ENCODE peak calls at places on chromosomes 16 and 17, in eight cellular contexts. T is PC-9; V is cardiac muscle cell; D is CD8-positive, alpha-beta memory T cell; N is thoracic aorta; H is retinal pigment epithelial cell; W is fibroblast of mammary gland; A is right cardiac atrium. Y is an unnamed sample.

GRCh38 chr17:29143894-29144293 is 36.3 kb downstream of the MYO18A start:
- DNase-seq in T (peak), V (peak), H (no peak), A (peak), N (no peak), W (no peak), D (no peak), Y (peak)

GRCh38 chr16:3021449-3022207 is 1.5 kb downstream of the TNFRSF12A start:
- DNase-seq in A (peak), V (peak), T (peak), W (peak), H (peak), N (peak), D (peak), Y (peak)

GRCh38 chr17:79055197-79055596 is 19.4 kb upstream of the ENGASE start:
- DNase-seq in A (no peak), V (no peak), D (no peak), N (no peak), W (no peak), T (no peak), H (no peak), Y (no peak)

GRCh38 chr16:22077700-22078313 is 14.5 kb upstream of the VWA3A start:
- DNase-seq in T (peak), A (peak), N (no peak), H (no peak), D (peak), W (peak), V (peak), Y (peak)

GRCh38 chr16:84754353-84754856 is 54.6 kb downstream of the USP10 start:
- DNase-seq in N (peak), A (no peak), T (peak), H (no peak), V (peak), W (peak), D (peak), Y (peak)

GRCh38 chr16:76784530-76784929 is 406.5 kb upstream of the MON1B start:
- DNase-seq in D (no peak), A (no peak), N (no peak), H (no peak), T (no peak), V (no peak), W (no peak), Y (no peak)

GRCh38 chr16:68781784-68782183 is 44.7 kb downstream of the CDH1 start:
- DNase-seq in W (no peak), N (no peak), A (no peak), T (no peak), H (no peak), D (no peak), V (no peak), Y (no peak)

GRCh38 chr17:65797809-65798208 is 236.4 kb upstream of the AXIN2 start:
- DNase-seq in V (peak), W (peak), A (no peak), H (no peak), N (no peak), D (no peak), T (no peak), Y (peak)

GRCh38 chr17:77372444-77373297 is 231.9 kb downstream of the SEC14L1 start:
- DNase-seq in H (no peak), D (peak), A (peak), N (no peak), W (peak), T (no peak), V (peak), Y (peak)
- H3K4me3 ChIP-seq in H (peak), D (peak), A (peak), N (peak), W (peak), T (no peak), V (peak), Y (peak)

DNA sequence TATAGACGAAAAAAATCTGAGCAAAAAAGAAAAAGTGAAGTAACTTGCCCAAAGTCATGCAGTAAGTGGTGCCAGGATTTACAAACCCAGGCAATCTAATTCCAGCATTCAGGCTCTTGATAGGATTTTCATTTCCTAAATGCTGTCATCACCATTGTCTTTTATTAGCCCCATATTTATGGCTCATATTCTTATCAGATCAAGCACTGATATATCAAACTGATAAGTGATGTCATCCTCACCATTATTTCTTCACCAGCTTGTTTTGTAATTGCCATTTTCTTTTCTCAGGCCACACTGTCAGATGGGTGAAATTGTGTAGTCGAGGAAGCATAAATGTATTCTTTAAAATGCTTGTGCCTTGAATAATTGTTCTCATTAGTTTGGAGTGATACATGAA is 1.3 kb downstream of the RAD51C start:
- DNase-seq in V (no peak), T (no peak), A (no peak), W (no peak), D (no peak), H (no peak), N (no peak), Y (no peak)
- H3K4me3 ChIP-seq in V (no peak), T (peak), A (no peak), W (peak), D (no peak), H (no peak), N (no peak), Y (peak)

GRCh38 chr17:50209133-50209471 is 7.7 kb upstream of the COL1A1 start:
- DNase-seq in H (no peak), D (no peak), N (no peak), V (no peak), W (no peak), A (no peak), T (no peak), Y (no peak)

GRCh38 chr17:50209472-50210248 is 8.2 kb upstream of the COL1A1 start:
- DNase-seq in A (peak), W (peak), T (no peak), V (peak), N (peak), H (peak), D (no peak), Y (peak)

GRCh38 chr17:50211249-50212120 is 10.1 kb upstream of the COL1A1 start:
- DNase-seq in A (no peak), W (peak), T (no peak), N (no peak), H (no peak), D (no peak), V (no peak), Y (no peak)

GRCh38 chr17:50212121-50212843 is 10.9 kb upstream of the COL1A1 start:
- DNase-seq in H (peak), W (peak), V (no peak), A (no peak), N (no peak), D (no peak), T (no peak), Y (no peak)

GRCh38 chr17:50210249-50211225 is 9.1 kb upstream of the COL1A1 start:
- DNase-seq in V (peak), A (peak), D (no peak), W (peak), H (peak), N (peak), T (no peak), Y (peak)
- H3K4me3 ChIP-seq in V (no peak), A (no peak), D (no peak), W (peak), H (no peak), N (peak), T (no peak), Y (peak)

DNA sequence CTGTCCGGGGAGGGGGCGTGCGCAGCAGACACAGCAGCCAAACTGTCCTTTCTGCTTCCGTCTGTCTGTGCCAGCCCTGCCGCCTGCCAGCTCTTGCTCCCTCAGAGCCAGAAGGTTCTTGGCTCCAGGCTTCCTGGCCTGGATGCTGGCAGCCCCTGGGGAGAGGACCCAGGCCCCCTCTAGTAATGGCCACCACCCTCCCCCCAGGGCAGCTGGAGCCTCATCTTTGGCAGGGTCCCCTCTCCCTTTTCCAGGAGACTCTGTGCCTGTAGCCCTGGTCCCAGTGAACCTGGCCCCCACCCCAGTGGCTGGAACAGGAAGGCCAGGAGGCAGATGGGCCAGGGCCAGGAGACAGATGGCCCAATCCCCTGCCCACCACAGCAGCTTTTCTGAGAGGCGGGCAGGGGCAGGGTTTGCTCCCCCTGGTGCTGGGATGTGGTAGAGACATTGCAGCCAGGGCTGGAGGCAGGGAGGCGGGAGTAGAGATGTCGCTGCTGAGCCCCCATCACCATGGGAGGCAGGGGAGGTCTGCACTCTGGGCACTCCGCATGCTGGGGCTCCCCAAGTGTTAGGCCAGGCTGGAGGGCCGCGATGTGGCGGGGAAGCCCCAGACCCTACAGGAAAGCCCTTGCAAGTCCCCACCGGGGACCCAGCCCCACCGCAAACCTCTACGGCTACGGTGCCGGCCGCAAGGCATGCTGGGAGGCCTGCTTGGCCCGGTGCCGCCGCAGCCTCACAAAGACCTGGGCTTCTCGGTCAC is 16.7 kb downstream of the UNC13D start:
- DNase-seq in T (no peak), W (peak), D (peak), V (peak), H (no peak), N (no peak), A (peak), Y (peak)
- H3K4me3 ChIP-seq in T (no peak), W (peak), D (peak), V (no peak), H (no peak), N (peak), A (no peak), Y (peak)

GRCh38 chr16:30985401-30986128 is 558 bp downstream of the HSD3B7 start:
- DNase-seq in H (peak), V (peak), D (no peak), N (no peak), A (peak), W (peak), T (peak), Y (peak)

GRCh38 chr16:30983289-30983889 is 1.6 kb upstream of the HSD3B7 start:
- DNase-seq in D (no peak), V (no peak), A (no peak), T (peak), H (no peak), N (no peak), W (no peak), Y (no peak)

GRCh38 chr16:30986129-30986991 is 1.4 kb downstream of the HSD3B7 start:
- DNase-seq in D (no peak), V (no peak), A (no peak), T (peak), W (no peak), N (no peak), H (no peak), Y (no peak)

GRCh38 chr16:30983898-30984610 is 953 bp upstream of the HSD3B7 start:
- DNase-seq in W (no peak), V (no peak), D (no peak), H (no peak), A (no peak), T (peak), N (no peak), Y (no peak)

GRCh38 chr16:30984669-30985400 is at the start of gene HSD3B7:
- DNase-seq in T (peak), A (peak), H (no peak), V (peak), N (peak), D (peak), W (peak), Y (peak)
- H3K4me3 ChIP-seq in T (peak), A (peak), H (peak), V (no peak), N (peak), D (no peak), W (peak), Y (no peak)

GRCh38 chr17:76940293-76940692 is 72.1 kb downstream of the MGAT5B start:
- DNase-seq in D (no peak), W (no peak), T (no peak), N (no peak), H (no peak), A (no peak), V (no peak), Y (no peak)

GRCh38 chr17:76935331-76935730 is 67.1 kb downstream of the MGAT5B start:
- DNase-seq in V (no peak), T (no peak), W (peak), H (no peak), D (no peak), A (no peak), N (no peak), Y (no peak)

GRCh38 chr17:76934561-76935320 is 66.5 kb downstream of the MGAT5B start:
- DNase-seq in V (no peak), A (no peak), W (no peak), D (no peak), H (no peak), N (no peak), T (no peak), Y (peak)

GRCh38 chr17:76938009-76938408 is 69.8 kb downstream of the MGAT5B start:
- DNase-seq in H (no peak), W (no peak), D (no peak), V (no peak), T (no peak), A (no peak), N (no peak), Y (no peak)

GRCh38 chr17:76937238-76937637 is 69.0 kb downstream of the MGAT5B start:
- DNase-seq in D (no peak), T (no peak), N (no peak), A (no peak), H (no peak), V (no peak), W (no peak), Y (no peak)
- H3K4me3 ChIP-seq in D (no peak), T (no peak), N (no peak), A (no peak), H (no peak), V (no peak), W (no peak), Y (no peak)

GRCh38 chr16:48433849-48434530 is 48.8 kb upstream of the SIAH1 start:
- DNase-seq in A (no peak), T (no peak), D (no peak), H (no peak), W (no peak), V (no peak), N (no peak), Y (no peak)
- H3K4me3 ChIP-seq in A (no peak), T (no peak), D (no peak), H (no peak), W (no peak), V (no peak), N (no peak), Y (no peak)

GRCh38 chr16:53091508-53092211 is 36.9 kb downstream of the CHD9 start:
- DNase-seq in T (no peak), N (no peak), V (peak), D (no peak), A (peak), W (peak), H (no peak), Y (peak)
- H3K4me3 ChIP-seq in T (no peak), N (peak), V (no peak), D (no peak), A (no peak), W (peak), H (no peak), Y (no peak)

GRCh38 chr17:47955497-47956461 is 1.9 kb downstream of the PRR15L start:
- DNase-seq in A (no peak), N (no peak), W (no peak), H (no peak), V (no peak), T (no peak), D (no peak), Y (no peak)
- H3K4me3 ChIP-seq in A (no peak), N (no peak), W (no peak), H (no peak), V (no peak), T (peak), D (no peak), Y (no peak)

Y was measured in SJCRH30.